ENCODE peak calls at places on chromosome X, in four cellular contexts. D is GM12878, V is SK-N-SH, T is HepG2. Y is an unnamed sample.

GRCh38 chrX:13932416-13932815 is 97.3 kb downstream of the GEMIN8 start:
- DNase-seq in D (no peak), T (no peak), V (no peak), Y (no peak)

GRCh38 chrX:3167771-3168170 is 126.5 kb downstream of the ARSF start:
- DNase-seq in V (no peak), T (no peak), D (no peak), Y (no peak)

GRCh38 chrX:155086202-155086840 is 15.0 kb downstream of the BRCC3 start:
- DNase-seq in D (no peak), T (peak), V (peak), Y (peak)

GRCh38 chrX:69307736-69308135 is 142.5 kb upstream of the PJA1 start:
- DNase-seq in D (no peak), T (no peak), V (no peak), Y (no peak)

GRCh38 chrX:154372612-154373022 is 1.8 kb downstream of the FLNA start:
- DNase-seq in T (peak), V (no peak), D (peak), Y (no peak)

GRCh38 chrX:13357925-13358324 is 38.1 kb upstream of the ATXN3L start:
- DNase-seq in T (no peak), V (no peak), D (no peak), Y (no peak)

GRCh38 chrX:49276671-49277519 is 7.3 kb downstream of the PPP1R3F start:
- DNase-seq in V (no peak), D (no peak), T (no peak), Y (no peak)

GRCh38 chrX:149003863-149004660 is 501.0 kb downstream of the IDS start:
- DNase-seq in V (no peak), T (no peak), D (peak), Y (no peak)

GRCh38 chrX:56233100-56233499 is 944 bp downstream of the KLF8 start:
- DNase-seq in D (no peak), V (no peak), T (no peak), Y (no peak)

DNA sequence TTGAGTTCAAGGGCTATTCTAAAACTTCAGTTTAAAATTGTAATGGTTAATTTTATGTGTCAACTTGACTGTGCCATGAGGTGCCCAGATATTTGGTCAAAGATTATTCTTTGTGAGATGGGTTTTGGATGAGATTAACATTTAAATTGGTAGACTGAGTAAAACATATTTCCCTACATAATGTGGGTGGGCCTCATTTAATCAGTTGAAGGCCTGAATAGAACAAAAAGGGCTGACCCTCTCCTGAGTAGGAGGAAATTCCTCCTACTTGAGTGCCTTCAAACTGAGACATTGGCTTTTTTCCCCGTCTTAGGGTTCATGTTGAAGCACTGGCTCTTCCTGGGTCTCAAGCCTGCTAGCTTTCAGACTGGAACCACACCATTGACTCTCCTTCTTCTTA is 89.6 kb upstream of the FAM9A start:
- DNase-seq in T (no peak), D (no peak), V (no peak), Y (no peak)
- TF ChIP-seq GABPA in T (no peak), D (no peak), V (no peak), Y (no peak)

DNA sequence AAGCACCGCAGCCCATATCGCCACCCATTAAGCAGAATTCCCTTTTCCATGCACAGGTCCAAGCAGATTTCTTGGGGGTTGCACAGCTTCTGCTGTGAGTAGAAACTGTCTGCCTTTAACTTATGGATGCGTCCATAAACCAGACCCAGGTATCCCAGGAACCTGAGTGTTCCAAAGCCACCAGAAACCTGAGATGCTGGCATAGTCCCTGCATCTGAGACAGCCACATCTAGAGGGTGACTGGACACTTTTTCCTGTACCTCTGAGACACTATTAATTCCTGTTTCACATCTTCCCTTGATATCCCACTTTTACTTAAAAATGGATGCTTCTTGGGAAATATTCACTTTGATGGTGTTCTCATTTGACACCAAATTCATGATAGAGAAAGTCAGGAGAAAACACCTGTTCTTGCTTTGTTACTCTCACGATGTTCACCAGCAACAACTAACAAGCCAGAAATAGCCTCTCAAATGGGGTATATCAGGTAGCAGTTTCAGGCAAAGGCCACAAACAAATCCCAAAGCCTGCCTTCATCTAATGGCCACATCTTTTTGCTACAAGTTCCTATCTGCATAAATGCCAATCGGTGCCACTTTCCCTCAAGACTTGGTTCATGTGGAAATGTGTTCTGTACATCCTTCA is 45.5 kb upstream of the PRDX4 start:
- DNase-seq in D (no peak), T (no peak), V (no peak), Y (no peak)
- TF ChIP-seq REST in D (no peak), T (no peak), V (no peak), Y (no peak)

GRCh38 chrX:140501940-140502468 is 2.9 kb downstream of the SOX3 start:
- DNase-seq in V (no peak), T (no peak), D (no peak), Y (no peak)

GRCh38 chrX:140503230-140503585 is 1.7 kb downstream of the SOX3 start:
- DNase-seq in V (peak), D (no peak), T (no peak), Y (no peak)

GRCh38 chrX:140502491-140503229 is 2.2 kb downstream of the SOX3 start:
- DNase-seq in T (no peak), V (peak), D (no peak), Y (no peak)

GRCh38 chrX:140504371-140505324 is at the start of gene SOX3:
- DNase-seq in V (peak), T (no peak), D (no peak), Y (no peak)

GRCh38 chrX:140503714-140504351 is 1.0 kb downstream of the SOX3 start:
- DNase-seq in D (no peak), T (no peak), V (peak), Y (no peak)
- TF ChIP-seq GABPA in D (no peak), T (no peak), V (no peak), Y (no peak)

GRCh38 chrX:93673869-93674271 is at the start of gene FAM133A:
- DNase-seq in D (no peak), V (peak), T (no peak), Y (no peak)

DNA sequence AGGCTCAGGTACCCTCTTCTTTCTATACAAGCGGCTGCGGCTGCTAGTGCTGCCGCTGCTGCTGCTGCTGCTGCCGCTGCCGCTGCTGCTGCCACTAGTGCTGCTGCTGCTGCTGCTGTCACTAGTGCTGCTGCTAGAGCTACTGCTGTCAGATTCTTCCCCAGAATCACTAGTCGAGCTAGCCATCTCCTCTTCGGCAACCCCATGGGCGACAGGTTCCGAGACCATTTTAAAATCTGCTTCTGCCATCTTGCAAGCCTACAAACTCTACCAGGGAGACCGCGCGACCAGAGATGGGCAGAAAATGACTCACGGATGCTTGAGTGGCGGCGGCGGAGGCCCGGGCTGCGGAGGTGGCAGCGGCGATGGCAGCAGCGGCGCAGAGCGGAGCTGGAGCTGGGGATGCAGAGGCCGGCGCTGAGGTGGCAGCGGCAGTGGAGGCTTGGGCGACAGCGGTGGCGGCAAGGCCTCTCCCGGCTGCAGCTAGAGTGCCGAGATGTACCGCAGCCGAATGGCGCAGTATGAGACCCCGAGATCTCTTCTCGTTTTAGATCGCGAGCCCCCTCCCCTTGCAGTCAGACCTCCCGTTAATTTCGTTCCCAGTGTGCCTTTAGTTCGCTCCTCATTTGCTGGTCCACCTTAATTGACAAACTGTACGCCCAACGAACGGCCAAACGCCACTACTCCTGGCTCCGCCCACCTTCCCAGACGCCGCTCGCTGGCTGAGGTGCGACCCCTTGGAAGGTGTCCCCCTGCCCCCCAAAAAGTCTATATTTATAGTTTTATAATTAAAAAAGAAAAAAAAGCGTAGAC is at the start of gene NAP1L3:
- DNase-seq in T (peak), D (no peak), V (peak), Y (no peak)
- TF ChIP-seq REST in T (no peak), D (no peak), V (no peak), Y (no peak)

GRCh38 chrX:40406330-40406859 is 174.4 kb upstream of the ATP6AP2 start:
- DNase-seq in V (no peak), T (no peak), D (no peak), Y (peak)
- TF ChIP-seq GABPA in V (no peak), T (no peak), D (no peak), Y (no peak)

GRCh38 chrX:43526878-43527277 is 129.2 kb upstream of the MAOA start:
- DNase-seq in T (no peak), V (no peak), D (no peak), Y (no peak)
- TF ChIP-seq REST in T (no peak), V (peak), D (peak), Y (peak)

DNA sequence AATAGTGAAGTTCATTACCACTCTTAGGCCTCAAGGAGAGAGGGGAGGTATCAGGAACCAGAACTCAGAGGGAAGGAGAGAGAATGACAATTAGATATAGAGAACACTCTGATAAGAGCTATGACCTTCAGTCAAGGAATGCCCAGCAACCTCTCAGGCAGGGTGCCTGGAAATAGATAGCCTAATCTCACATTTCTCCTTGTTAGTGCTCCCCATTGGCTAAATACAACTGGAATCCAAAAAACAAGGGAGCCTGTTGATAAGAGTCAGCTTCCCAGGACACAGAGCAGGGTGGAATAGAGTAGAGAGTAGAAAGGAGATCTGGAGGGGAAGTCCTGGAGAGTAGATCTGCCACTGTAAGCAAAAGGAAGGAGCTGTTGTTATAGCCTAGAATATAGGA is 62.1 kb downstream of the DCX start:
- DNase-seq in T (no peak), V (no peak), D (no peak), Y (no peak)
- TF ChIP-seq GABPA in T (no peak), V (no peak), D (no peak), Y (no peak)

GRCh38 chrX:44162964-44163475 is 180.5 kb downstream of the EFHC2 start:
- DNase-seq in D (no peak), T (no peak), V (no peak), Y (no peak)

GRCh38 chrX:44152867-44153266 is 179.7 kb upstream of the NDP start:
- DNase-seq in D (no peak), V (no peak), T (no peak), Y (no peak)

GRCh38 chrX:44157858-44158257 is 184.7 kb upstream of the NDP start:
- DNase-seq in V (no peak), D (no peak), T (no peak), Y (no peak)

GRCh38 chrX:44155126-44155525 is 181.9 kb upstream of the NDP start:
- DNase-seq in T (no peak), D (no peak), V (peak), Y (no peak)

DNA sequence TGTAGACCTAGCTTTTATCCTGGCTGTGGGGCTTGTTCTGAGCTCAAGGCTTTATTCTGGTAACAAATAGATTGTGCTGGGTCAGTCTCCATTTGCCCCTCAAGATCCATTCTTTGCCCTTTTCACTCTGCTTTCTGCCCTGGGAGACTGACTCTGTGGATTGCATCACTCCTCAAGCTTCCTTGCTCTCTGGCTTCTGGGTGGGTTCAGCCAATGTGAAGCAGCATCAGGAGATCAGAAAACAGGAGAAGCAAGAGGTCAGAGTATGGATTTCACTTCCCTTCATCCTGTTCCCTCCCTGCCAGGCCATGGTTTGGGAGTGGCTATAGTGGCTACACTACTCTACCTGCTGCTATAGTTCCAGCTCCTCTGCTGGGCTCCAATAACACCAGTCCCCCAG is 184.1 kb upstream of the NDP start:
- DNase-seq in V (no peak), D (no peak), T (no peak), Y (no peak)
- TF ChIP-seq REST in V (no peak), D (no peak), T (no peak), Y (no peak)